ENCODE peak calls at places on chromosomes 2 and 18, in six cellular contexts. One of them, this sample, is unnamed.

GRCh38 chr2:43724728-43725526 is 48.7 kb upstream of the C1GALT1C1L start:
- DNase-seq in SK-MEL-5: no peak
- DNase-seq in myocyte: no peak
- DNase-seq in kidney tubule cell: no peak
- DNase-seq in NCI-H2081: no peak
- DNase-seq in activated gamma-delta T cell: no peak
- DNase-seq in this sample: no peak

GRCh38 chr2:171509945-171510731 is 12.1 kb upstream of the CYBRD1 start:
- DNase-seq in SK-MEL-5: no peak
- DNase-seq in myocyte: no peak
- DNase-seq in kidney tubule cell: no peak
- DNase-seq in NCI-H2081: no peak
- DNase-seq in activated gamma-delta T cell: no peak
- DNase-seq in this sample: no peak

GRCh38 chr2:70241338-70241737 is 7.1 kb downstream of the TIA1 start:
- DNase-seq in SK-MEL-5: no peak
- DNase-seq in myocyte: no peak
- DNase-seq in kidney tubule cell: no peak
- DNase-seq in NCI-H2081: no peak
- DNase-seq in activated gamma-delta T cell: no peak
- DNase-seq in this sample: no peak

GRCh38 chr2:10257500-10258147 is 45.1 kb upstream of the HPCAL1 start:
- DNase-seq in SK-MEL-5: no peak
- DNase-seq in myocyte: no peak
- DNase-seq in kidney tubule cell: no peak
- DNase-seq in NCI-H2081: no peak
- DNase-seq in activated gamma-delta T cell: no peak
- DNase-seq in this sample: no peak

GRCh38 chr2:8146329-8147048 is 535.4 kb upstream of the ID2 start:
- DNase-seq in SK-MEL-5: no peak
- DNase-seq in myocyte: peak; percentile 81
- DNase-seq in kidney tubule cell: no peak
- DNase-seq in NCI-H2081: peak; percentile 42
- DNase-seq in activated gamma-delta T cell: no peak
- DNase-seq in this sample: no peak

GRCh38 chr2:104654813-104655212 is 199.1 kb upstream of the POU3F3 start:
- DNase-seq in SK-MEL-5: no peak
- DNase-seq in myocyte: no peak
- DNase-seq in kidney tubule cell: no peak
- DNase-seq in NCI-H2081: no peak
- DNase-seq in activated gamma-delta T cell: no peak
- DNase-seq in this sample: no peak

GRCh38 chr2:240946654-240947053 is 40.5 kb downstream of the CROCC2 start:
- DNase-seq in SK-MEL-5: peak; percentile 30
- DNase-seq in myocyte: no peak
- DNase-seq in kidney tubule cell: no peak
- DNase-seq in NCI-H2081: no peak
- DNase-seq in activated gamma-delta T cell: no peak
- DNase-seq in this sample: peak; percentile 88

GRCh38 chr2:10704034-10704594 is 14.3 kb upstream of the NOL10 start:
- DNase-seq in SK-MEL-5: no peak
- DNase-seq in myocyte: no peak
- DNase-seq in kidney tubule cell: no peak
- DNase-seq in NCI-H2081: no peak
- DNase-seq in activated gamma-delta T cell: no peak
- DNase-seq in this sample: no peak

GRCh38 chr2:48248251-48248933 is 281.6 kb upstream of the STON1 start:
- DNase-seq in SK-MEL-5: peak; percentile 8
- DNase-seq in myocyte: peak; percentile 95
- DNase-seq in kidney tubule cell: peak; percentile 93
- DNase-seq in NCI-H2081: no peak
- DNase-seq in activated gamma-delta T cell: no peak
- DNase-seq in this sample: peak; percentile 92

GRCh38 chr2:195029804-195030654 is 627.0 kb upstream of the SLC39A10 start:
- DNase-seq in SK-MEL-5: no peak
- DNase-seq in myocyte: peak; percentile 24
- DNase-seq in kidney tubule cell: no peak
- DNase-seq in NCI-H2081: no peak
- DNase-seq in activated gamma-delta T cell: no peak
- DNase-seq in this sample: no peak

GRCh38 chr2:23871206-23871605 is 55.7 kb downstream of the ATAD2B start:
- DNase-seq in SK-MEL-5: no peak
- DNase-seq in myocyte: no peak
- DNase-seq in kidney tubule cell: no peak
- DNase-seq in NCI-H2081: no peak
- DNase-seq in activated gamma-delta T cell: no peak
- DNase-seq in this sample: no peak

GRCh38 chr2:158179660-158180059 is 78.0 kb downstream of the UPP2 start:
- DNase-seq in SK-MEL-5: peak; percentile 38
- DNase-seq in myocyte: peak; percentile 22
- DNase-seq in kidney tubule cell: peak; percentile 23
- DNase-seq in NCI-H2081: no peak
- DNase-seq in activated gamma-delta T cell: no peak
- DNase-seq in this sample: peak; percentile 5

GRCh38 chr18:36499938-36500337 is 202.4 kb downstream of the FHOD3 start:
- DNase-seq in SK-MEL-5: no peak
- DNase-seq in myocyte: peak; percentile 63
- DNase-seq in kidney tubule cell: peak; percentile 32
- DNase-seq in NCI-H2081: no peak
- DNase-seq in activated gamma-delta T cell: no peak
- DNase-seq in this sample: peak; percentile 89

GRCh38 chr2:175707322-175707721 is 294.7 kb downstream of the LNPK start:
- DNase-seq in SK-MEL-5: no peak
- DNase-seq in myocyte: no peak
- DNase-seq in kidney tubule cell: no peak
- DNase-seq in NCI-H2081: no peak
- DNase-seq in activated gamma-delta T cell: no peak
- DNase-seq in this sample: no peak

This sample was measured in RPMI7951.